ENCODE peak calls at places on chromosome 12, in eight cellular contexts. H is Panc1; A is RPMI7951; Y is activated T-cell treated with anti-CD3 and anti-CD28 coated beads, Interleukin-2, amount 50 U/mL, for 24 hours; B is HCT116; C is A172; M is HT1080; E is RWPE1. Q is an unnamed sample.

GRCh38 chr12:111067498-111067897 is 147.1 kb upstream of the MYL2 start:
- DNase-seq in H (no peak), A (no peak), Y (no peak), B (no peak), C (no peak), M (no peak), E (peak), Q (no peak)

GRCh38 chr12:68097386-68097785 is 62.2 kb downstream of the IFNG start:
- DNase-seq in H (no peak), A (no peak), Y (no peak), B (no peak), C (no peak), M (peak), E (peak), Q (no peak)

GRCh38 chr12:14635776-14636175 is 60.6 kb downstream of the GUCY2C start:
- DNase-seq in H (no peak), A (no peak), Y (no peak), B (no peak), C (no peak), M (no peak), E (no peak), Q (no peak)

GRCh38 chr12:51011960-51012359 is 14.2 kb downstream of the SLC11A2 start:
- DNase-seq in H (no peak), A (no peak), Y (no peak), B (no peak), C (no peak), M (no peak), E (no peak), Q (no peak)

GRCh38 chr12:109951751-109952150 is 44.4 kb downstream of the GIT2 start:
- DNase-seq in H (no peak), A (peak), Y (no peak), B (peak), C (peak), M (peak), E (peak), Q (no peak)

GRCh38 chr12:107992870-107993451 is 136.1 kb upstream of the WSCD2 start:
- DNase-seq in H (peak), A (peak), Y (no peak), B (peak), C (peak), M (peak), E (peak), Q (peak)

GRCh38 chr12:13211859-13212664 is 15.5 kb downstream of the EMP1 start:
- DNase-seq in H (peak), A (peak), Y (peak), B (peak), C (peak), M (peak), E (no peak), Q (no peak)

GRCh38 chr12:123602651-123603195 is 824 bp downstream of the DDX55 start:
- DNase-seq in H (no peak), A (peak), Y (no peak), B (no peak), C (no peak), M (no peak), E (no peak), Q (no peak)

GRCh38 chr12:62736596-62736995 is 198.4 kb downstream of the PPM1H start:
- DNase-seq in H (no peak), A (peak), Y (no peak), B (no peak), C (no peak), M (peak), E (no peak), Q (no peak)

GRCh38 chr12:9273276-9273675 is 65.1 kb upstream of the PZP start:
- DNase-seq in H (no peak), A (no peak), Y (no peak), B (no peak), C (peak), M (no peak), E (no peak), Q (no peak)

GRCh38 chr12:13362260-13362841 is 165.8 kb downstream of the EMP1 start:
- DNase-seq in H (peak), A (peak), Y (peak), B (peak), C (peak), M (peak), E (peak), Q (no peak)

GRCh38 chr12:115443351-115443938 is 759.5 kb upstream of the TBX3 start:
- DNase-seq in H (no peak), A (no peak), Y (no peak), B (no peak), C (no peak), M (no peak), E (no peak), Q (no peak)

GRCh38 chr12:75892779-75893408 is 138.7 kb downstream of the PHLDA1 start:
- DNase-seq in H (no peak), A (peak), Y (no peak), B (no peak), C (peak), M (peak), E (no peak), Q (no peak)

GRCh38 chr12:57522019-57522886 is at the start of gene MBD6:
- DNase-seq in H (peak), A (peak), Y (peak), B (peak), C (peak), M (peak), E (peak), Q (peak)

GRCh38 chr12:97148941-97149559 is 242.0 kb downstream of the NEDD1 start:
- DNase-seq in H (peak), A (peak), Y (peak), B (peak), C (peak), M (peak), E (peak), Q (no peak)

GRCh38 chr12:127293507-127294310 is 973.3 kb upstream of the TMEM132C start:
- DNase-seq in H (no peak), A (peak), Y (peak), B (peak), C (peak), M (peak), E (peak), Q (no peak)

GRCh38 chr12:128951448-128951847 is 98.2 kb downstream of the GLT1D1 start:
- DNase-seq in H (no peak), A (no peak), Y (no peak), B (no peak), C (peak), M (peak), E (no peak), Q (no peak)

GRCh38 chr12:2411586-2412304 is 359.0 kb downstream of the CACNA1C start:
- DNase-seq in H (no peak), A (no peak), Y (no peak), B (no peak), C (no peak), M (no peak), E (no peak), Q (no peak)

GRCh38 chr12:110107369-110108281 is 16.5 kb upstream of the IFT81 start:
- DNase-seq in H (no peak), A (peak), Y (no peak), B (no peak), C (peak), M (peak), E (peak), Q (no peak)

Q was measured in keratinocyte.